ENCODE peak calls at places on chromosomes 16 and 17, in eight cellular contexts. A is body of pancreas, Z is lower leg skin, N is A549, J is adrenal gland, Y is breast epithelium, P is heart left ventricle, E is esophagus muscularis mucosa. O is an unnamed sample.

GRCh38 chr16:49352923-49353322 is 20.7 kb upstream of the C16orf78 start:
- DNase-seq in J (no peak), E (no peak), A (peak), P (no peak), Z (no peak), Y (no peak), N (no peak), O (no peak)

GRCh38 chr16:81415757-81416156 is 28.9 kb upstream of the CMIP start:
- DNase-seq in P (no peak), J (no peak), Z (no peak), N (no peak), A (no peak), Y (no peak), E (no peak), O (no peak)

GRCh38 chr17:21194210-21194609 is 19.8 kb downstream of the TMEM11 start:
- DNase-seq in P (no peak), E (no peak), Z (no peak), J (no peak), Y (no peak), A (no peak), N (no peak), O (no peak)

GRCh38 chr17:7124923-7125322 is 10.3 kb upstream of the ASGR2 start:
- DNase-seq in P (no peak), Z (no peak), Y (no peak), A (no peak), J (no peak), N (no peak), E (no peak), O (no peak)

GRCh38 chr16:57612494-57612893 is 15.9 kb upstream of the ADGRG1 start:
- DNase-seq in P (no peak), E (no peak), Z (peak), Y (peak), N (no peak), J (peak), A (no peak), O (no peak)

GRCh38 chr17:14688134-14688533 is 387.3 kb downstream of the HS3ST3B1 start:
- DNase-seq in Y (no peak), A (no peak), J (no peak), N (no peak), P (no peak), Z (no peak), E (no peak), O (no peak)

GRCh38 chr17:47804461-47804860 is 17.1 kb downstream of the OSBPL7 start:
- DNase-seq in A (no peak), Y (no peak), Z (peak), N (no peak), E (no peak), J (no peak), P (no peak), O (no peak)

GRCh38 chr17:17944743-17945142 is 27.5 kb downstream of the TOM1L2 start:
- DNase-seq in A (no peak), P (no peak), Y (no peak), Z (no peak), N (no peak), E (no peak), J (no peak), O (no peak)

GRCh38 chr16:48609453-48610023 is 442 bp downstream of the N4BP1 start:
- DNase-seq in E (no peak), J (peak), N (peak), Y (no peak), A (peak), Z (peak), P (peak), O (no peak)

GRCh38 chr16:17757808-17758207 is 287.0 kb upstream of the XYLT1 start:
- DNase-seq in E (no peak), Y (no peak), P (no peak), A (no peak), J (no peak), N (no peak), Z (no peak), O (no peak)

GRCh38 chr17:69539781-69540319 is 125.4 kb downstream of the MAP2K6 start:
- DNase-seq in P (no peak), E (no peak), J (no peak), Y (no peak), Z (no peak), A (no peak), N (no peak), O (no peak)

GRCh38 chr16:1823821-1824220 is 2.8 kb downstream of the HAGH start:
- DNase-seq in J (peak), N (peak), Y (no peak), E (no peak), A (peak), Z (no peak), P (no peak), O (no peak)

GRCh38 chr16:23182206-23182674 is 305 bp upstream of the SCNN1G start:
- DNase-seq in J (peak), Y (peak), A (peak), N (peak), P (peak), Z (peak), E (no peak), O (no peak)

GRCh38 chr17:49360796-49361128 is 1.3 kb downstream of the ZNF652 start:
- DNase-seq in P (no peak), N (peak), A (peak), Z (peak), J (peak), Y (no peak), E (no peak), O (no peak)

GRCh38 chr17:43803758-43804157 is 23.5 kb downstream of the CFAP97D1 start:
- DNase-seq in Y (no peak), A (no peak), P (no peak), E (no peak), N (no peak), Z (no peak), J (no peak), O (no peak)

GRCh38 chr17:6297960-6298359 is 137.0 kb downstream of the AIPL1 start:
- DNase-seq in P (no peak), J (no peak), A (no peak), E (no peak), N (no peak), Z (no peak), Y (no peak), O (no peak)

GRCh38 chr17:62880120-62880519 is 72.0 kb upstream of the MARCHF10 start:
- DNase-seq in N (no peak), Z (no peak), P (no peak), Y (no peak), A (no peak), E (no peak), J (no peak), O (no peak)

GRCh38 chr16:85080923-85081498 is 31.3 kb downstream of the CIBAR2 start:
- DNase-seq in Z (no peak), P (no peak), J (no peak), E (no peak), A (no peak), Y (no peak), N (no peak), O (no peak)

GRCh38 chr17:9370464-9370863 is 205.2 kb downstream of the STX8 start:
- DNase-seq in N (no peak), J (no peak), P (no peak), Z (no peak), A (no peak), E (no peak), Y (no peak), O (no peak)

GRCh38 chr16:10339777-10340752 is 45.8 kb upstream of the ATF7IP2 start:
- DNase-seq in J (peak), A (no peak), N (no peak), Y (no peak), Z (no peak), E (no peak), P (no peak), O (no peak)

GRCh38 chr17:79612468-79613194 is 1.8 kb upstream of the RBFOX3 start:
- DNase-seq in P (no peak), Z (no peak), E (no peak), N (peak), A (peak), J (peak), Y (no peak), O (no peak)

GRCh38 chr17:30720013-30720471 is 104.5 kb downstream of the CRLF3 start:
- DNase-seq in N (no peak), A (no peak), J (peak), P (no peak), Y (no peak), E (no peak), Z (peak), O (no peak)

GRCh38 chr16:56999409-57000270 is 10.3 kb downstream of the NLRC5 start:
- DNase-seq in Z (peak), N (no peak), E (no peak), Y (no peak), J (no peak), A (no peak), P (no peak), O (no peak)

GRCh38 chr16:11586856-11587642 is at the start of gene LITAF:
- DNase-seq in J (peak), N (peak), A (peak), Z (peak), Y (peak), E (no peak), P (peak), O (no peak)

GRCh38 chr16:27248036-27248435 is 20.5 kb downstream of the NSMCE1 start:
- DNase-seq in P (no peak), Z (no peak), E (no peak), N (no peak), Y (no peak), A (no peak), J (no peak), O (no peak)

GRCh38 chr16:24834459-24835335 is 11.1 kb upstream of the SLC5A11 start:
- DNase-seq in Z (no peak), A (no peak), E (no peak), P (no peak), Y (no peak), N (peak), J (no peak), O (no peak)

GRCh38 chr16:81657224-81657623 is 121.9 kb upstream of the PLCG2 start:
- DNase-seq in E (no peak), N (no peak), J (no peak), Y (no peak), A (no peak), P (no peak), Z (no peak), O (no peak)

GRCh38 chr16:28572659-28573510 is 19.2 kb downstream of the SGF29 start:
- DNase-seq in Z (no peak), J (no peak), P (peak), N (no peak), A (no peak), E (no peak), Y (no peak), O (no peak)

GRCh38 chr17:49434821-49435581 is 20.3 kb upstream of the PHB1 start:
- DNase-seq in E (no peak), P (peak), Y (peak), A (peak), Z (peak), J (peak), N (peak), O (no peak)

GRCh38 chr17:32259596-32259995 is 6.0 kb upstream of the RHBDL3 start:
- DNase-seq in J (peak), Y (no peak), N (no peak), E (no peak), A (no peak), Z (no peak), P (no peak), O (no peak)

GRCh38 chr17:75721463-75722011 is 278 bp downstream of the ITGB4 start:
- DNase-seq in A (peak), E (no peak), N (peak), Z (no peak), Y (no peak), J (no peak), P (no peak), O (no peak)
- TF ChIP-seq POLR2A in A (no peak), E (no peak), N (no peak), Z (no peak), Y (no peak), J (no peak), P (no peak), O (no peak)

DNA sequence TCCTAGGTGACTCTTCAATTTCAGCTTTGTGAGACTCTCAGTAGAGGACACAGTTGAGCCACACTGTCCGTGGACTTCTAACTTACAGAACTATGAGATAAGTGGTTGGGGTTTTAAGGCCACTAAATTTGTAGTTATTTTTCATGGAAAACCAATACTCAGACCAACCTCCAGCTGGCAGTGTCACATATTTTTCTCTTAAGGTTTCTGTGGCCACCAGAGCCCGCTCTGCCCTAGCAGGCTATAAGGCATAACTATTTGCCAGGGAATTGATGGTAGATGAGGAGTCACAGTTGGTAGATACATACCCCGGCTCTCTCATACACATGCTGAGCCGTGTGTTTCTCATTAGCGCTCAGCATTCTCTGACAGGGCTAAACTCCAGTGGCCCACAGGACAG is 336.8 kb upstream of the MON1B start:
- DNase-seq in P (no peak), E (no peak), Y (no peak), A (peak), J (no peak), Z (no peak), N (no peak), O (no peak)
- TF ChIP-seq CTCF in P (no peak), E (no peak), Y (no peak), A (peak), J (peak), Z (no peak), N (peak), O (no peak)

DNA sequence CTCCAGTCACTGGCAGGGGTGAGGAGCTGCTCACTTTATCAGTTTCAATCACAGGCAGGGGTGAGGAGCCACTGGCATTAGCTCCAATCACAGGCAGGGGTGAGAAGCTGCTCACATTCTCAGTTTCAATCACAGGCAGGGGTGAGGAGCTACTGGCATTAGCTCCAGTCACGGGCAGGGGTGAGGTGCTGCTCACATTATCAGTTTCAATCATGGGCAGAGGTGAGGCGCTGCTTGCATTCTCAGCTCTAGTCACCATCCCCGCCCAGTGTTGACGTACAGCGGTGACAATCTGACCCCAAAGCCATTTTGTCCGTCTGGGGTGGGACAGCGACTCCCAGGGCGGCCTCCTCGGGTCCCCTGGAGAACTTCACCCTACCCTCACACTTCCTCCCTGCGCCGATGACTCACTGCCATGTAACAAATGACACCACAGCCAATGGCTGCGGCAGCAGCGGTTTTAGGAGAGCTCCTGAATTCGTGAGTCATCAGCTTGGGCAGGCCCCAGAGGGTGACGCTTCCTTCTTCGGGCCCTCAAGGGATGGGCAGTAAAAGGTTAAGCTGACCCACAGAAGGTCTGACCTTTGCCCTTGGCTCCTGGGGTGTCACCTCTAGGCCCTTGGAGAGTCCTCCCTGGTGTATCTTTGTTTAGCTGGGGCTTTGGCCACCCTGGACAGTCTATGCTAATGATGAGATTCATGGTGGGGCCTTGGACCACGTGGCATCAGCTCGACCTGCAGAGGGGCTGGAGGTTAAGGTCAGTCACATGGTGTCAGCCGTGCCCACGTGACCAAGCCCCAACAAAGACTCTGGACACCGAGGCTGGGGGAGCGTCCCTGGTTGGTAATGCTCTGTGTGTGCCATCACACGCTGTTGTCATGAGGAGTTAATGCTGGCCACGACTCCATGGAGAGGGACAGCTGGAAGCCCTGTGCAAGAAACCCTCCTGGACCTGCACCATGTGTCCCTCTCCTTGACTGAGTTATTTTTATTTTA is 171.7 kb downstream of the C16orf95 start:
- DNase-seq in J (no peak), E (no peak), Y (no peak), P (no peak), Z (no peak), A (no peak), N (no peak), O (no peak)
- TF ChIP-seq POLR2A in J (no peak), E (no peak), Y (no peak), P (no peak), Z (no peak), A (no peak), N (no peak), O (no peak)

DNA sequence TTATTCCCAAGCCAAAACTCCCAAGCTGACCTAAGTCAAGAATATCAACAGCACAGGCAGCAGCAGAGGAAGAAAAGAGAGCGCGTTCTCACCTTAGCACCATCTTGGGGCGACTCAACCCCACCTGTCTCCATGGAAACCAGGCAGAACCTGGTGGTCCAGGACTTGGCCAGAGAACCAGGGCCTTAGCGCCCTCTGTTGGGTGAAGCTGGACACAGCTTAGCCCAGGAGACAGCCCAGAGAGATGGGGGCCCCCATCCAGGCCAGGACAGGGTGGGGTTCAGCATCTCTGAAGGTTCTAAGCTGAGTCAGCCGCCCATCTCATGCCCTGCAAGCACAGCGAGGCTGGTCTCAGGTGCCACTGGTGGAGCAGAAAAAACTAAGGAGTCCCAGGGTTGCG is 60.1 kb upstream of the TMEM132E start:
- DNase-seq in J (no peak), A (no peak), Z (no peak), E (no peak), N (no peak), P (no peak), Y (no peak), O (no peak)
- TF ChIP-seq CTCF in J (peak), A (no peak), Z (no peak), E (no peak), N (peak), P (peak), Y (no peak), O (peak)

DNA sequence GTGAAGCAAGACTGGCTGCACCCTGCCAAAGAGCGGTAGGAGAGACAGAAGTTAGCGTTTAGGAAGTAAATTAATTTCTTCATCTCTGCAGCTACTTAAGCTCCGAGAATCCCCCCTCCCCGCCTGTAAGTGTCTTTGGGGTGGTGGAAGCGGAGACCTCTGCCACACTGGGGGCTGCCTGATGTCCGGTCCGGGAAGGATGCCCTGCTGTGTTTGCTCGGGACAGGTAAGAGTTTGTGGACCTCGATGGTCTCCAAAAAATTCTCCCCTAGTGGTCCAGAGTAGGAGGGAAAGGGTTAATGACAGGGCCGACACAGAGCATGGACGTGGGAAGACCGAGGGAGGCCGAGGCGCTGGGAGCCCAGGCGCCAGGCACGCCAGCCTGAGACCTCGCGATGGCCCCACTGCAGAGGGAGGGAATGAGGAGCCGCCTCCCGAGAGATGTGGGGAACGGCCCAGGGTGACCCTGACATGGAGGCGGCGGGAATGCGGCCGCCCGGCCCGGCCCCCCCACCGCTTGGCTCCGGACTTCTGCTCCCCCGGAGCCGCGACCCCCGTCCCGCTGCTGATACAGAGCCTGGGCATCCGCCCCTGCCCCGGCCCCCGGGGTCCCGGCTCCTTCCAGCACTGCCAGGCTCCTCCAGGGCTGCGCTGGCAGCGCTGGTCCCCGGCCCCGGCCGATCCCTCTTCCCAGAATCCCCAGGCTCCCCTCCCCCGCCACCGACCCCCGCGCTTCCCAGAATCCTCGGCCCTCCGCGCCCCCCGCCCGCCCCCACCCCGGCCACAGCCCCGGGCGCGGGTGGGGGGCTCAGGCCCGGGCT is 680 bp downstream of the ZNF629 start:
- DNase-seq in E (no peak), P (no peak), J (peak), N (peak), Y (no peak), Z (no peak), A (peak), O (no peak)
- TF ChIP-seq POLR2A in E (no peak), P (no peak), J (peak), N (no peak), Y (no peak), Z (no peak), A (no peak), O (no peak)

GRCh38 chr17:76411247-76411646 is 26.8 kb downstream of the SPHK1 start:
- DNase-seq in Z (no peak), A (no peak), E (no peak), P (no peak), N (no peak), J (no peak), Y (no peak), O (no peak)

GRCh38 chr17:76407509-76407908 is 23.1 kb downstream of the SPHK1 start:
- DNase-seq in J (no peak), Z (no peak), N (no peak), P (no peak), A (no peak), E (no peak), Y (no peak), O (no peak)

GRCh38 chr17:76414334-76415295 is 30.2 kb downstream of the SPHK1 start:
- DNase-seq in J (peak), E (no peak), Y (no peak), A (peak), N (no peak), P (peak), Z (no peak), O (no peak)

GRCh38 chr17:76408037-76408849 is 23.8 kb downstream of the SPHK1 start:
- DNase-seq in Z (peak), Y (peak), E (no peak), N (peak), P (no peak), A (peak), J (peak), O (no peak)

GRCh38 chr17:76410328-76410965 is 26.0 kb downstream of the SPHK1 start:
- DNase-seq in N (no peak), J (no peak), A (no peak), E (no peak), Y (no peak), P (no peak), Z (no peak), O (no peak)
- TF ChIP-seq CTCF in N (no peak), J (no peak), A (no peak), E (no peak), Y (no peak), P (no peak), Z (no peak), O (no peak)

GRCh38 chr16:89983550-89983949 is 35.0 kb downstream of the DEF8 start:
- DNase-seq in Y (no peak), J (no peak), E (no peak), N (no peak), Z (no peak), P (no peak), A (no peak), O (no peak)

GRCh38 chr16:89984215-89984614 is 35.0 kb downstream of the DBNDD1 start:
- DNase-seq in P (no peak), J (no peak), E (no peak), Y (no peak), A (no peak), Z (no peak), N (no peak), O (no peak)

GRCh38 chr16:89986600-89986999 is 32.7 kb downstream of the DBNDD1 start:
- DNase-seq in P (no peak), J (no peak), Z (no peak), N (no peak), A (no peak), Y (no peak), E (no peak), O (no peak)

GRCh38 chr16:89987169-89987568 is 32.1 kb downstream of the DBNDD1 start:
- DNase-seq in A (no peak), Z (no peak), E (no peak), Y (no peak), P (no peak), N (no peak), J (no peak), O (no peak)

GRCh38 chr16:89985219-89985618 is 34.0 kb downstream of the DBNDD1 start:
- DNase-seq in A (no peak), Y (no peak), N (no peak), E (no peak), Z (no peak), P (no peak), J (no peak), O (no peak)
- TF ChIP-seq POLR2A in A (no peak), Y (no peak), N (no peak), E (no peak), Z (no peak), P (no peak), J (no peak), O (no peak)